ENCODE peak calls at places on chromosomes 1 and 21, in five cellular contexts. Z, U, S, I and Q are unnamed samples.

GRCh38 chr21:45988366-45989347 is 7.1 kb downstream of the COL6A1 start:
- DNase-seq in Z (peak), U (no peak), S (peak), I (peak), Q (peak)

GRCh38 chr1:221161571-221162041 is 282.4 kb downstream of the HLX start:
- DNase-seq in Z (no peak), U (no peak), S (no peak), I (no peak), Q (peak)

GRCh38 chr1:157775101-157775870 is 1.6 kb downstream of the FCRL2 start:
- DNase-seq in Z (no peak), U (no peak), S (no peak), I (no peak), Q (no peak)

GRCh38 chr1:101280942-101281654 is 44.3 kb downstream of the S1PR1 start:
- DNase-seq in Z (no peak), U (no peak), S (no peak), I (no peak), Q (no peak)

GRCh38 chr1:147598631-147599361 is 57.5 kb downstream of the BCL9 start:
- DNase-seq in Z (peak), U (no peak), S (no peak), I (peak), Q (peak)

GRCh38 chr1:100034465-100034864 is 64.7 kb downstream of the SLC35A3 start:
- DNase-seq in Z (no peak), U (peak), S (no peak), I (no peak), Q (no peak)

GRCh38 chr21:46202592-46203202 is 18.4 kb upstream of the SPATC1L start:
- DNase-seq in Z (no peak), U (no peak), S (no peak), I (peak), Q (no peak)

GRCh38 chr1:113872219-113872934 is 865 bp upstream of the PTPN22 start:
- DNase-seq in Z (no peak), U (no peak), S (no peak), I (no peak), Q (no peak)

GRCh38 chr21:14879458-14879857 is 185.3 kb downstream of the NRIP1 start:
- DNase-seq in Z (no peak), U (no peak), S (no peak), I (no peak), Q (no peak)

GRCh38 chr1:77202746-77203145 is 16.5 kb downstream of the PIGK start:
- DNase-seq in Z (no peak), U (no peak), S (no peak), I (no peak), Q (no peak)

GRCh38 chr1:54047384-54048315 is 5.4 kb downstream of the TMEM59 start:
- DNase-seq in Z (no peak), U (no peak), S (no peak), I (no peak), Q (no peak)

GRCh38 chr1:172948457-172948856 is 102.3 kb downstream of the TNFSF18 start:
- DNase-seq in Z (no peak), U (no peak), S (no peak), I (no peak), Q (no peak)

GRCh38 chr1:886311-886710 is 37.4 kb upstream of the SAMD11 start:
- DNase-seq in Z (no peak), U (no peak), S (no peak), I (no peak), Q (no peak)

GRCh38 chr1:1170215-1170890 is 3.3 kb upstream of the TTLL10 start:
- DNase-seq in Z (no peak), U (no peak), S (no peak), I (no peak), Q (no peak)

GRCh38 chr1:207698822-207699483 is 52.9 kb upstream of the CD46 start:
- DNase-seq in Z (peak), U (peak), S (peak), I (no peak), Q (peak)

GRCh38 chr1:10539411-10540043 is 64.8 kb downstream of the PEX14 start:
- DNase-seq in Z (no peak), U (no peak), S (no peak), I (no peak), Q (no peak)

GRCh38 chr1:99820546-99820945 is 29.6 kb upstream of the AGL start:
- DNase-seq in Z (no peak), U (no peak), S (no peak), I (no peak), Q (no peak)

GRCh38 chr1:174785506-174785905 is 214.2 kb upstream of the CACYBP start:
- DNase-seq in Z (no peak), U (no peak), S (no peak), I (no peak), Q (no peak)

GRCh38 chr1:202812176-202813026 is 1.6 kb downstream of the PCAT6 start:
- DNase-seq in Z (peak), U (no peak), S (peak), I (no peak), Q (no peak)

GRCh38 chr1:148388260-148389026 is 94.7 kb downstream of the PPIAL4G start:
- DNase-seq in Z (peak), U (peak), S (peak), I (peak), Q (peak)

GRCh38 chr1:78830321-78830720 is 176.2 kb downstream of the ADGRL4 start:
- DNase-seq in Z (no peak), U (no peak), S (no peak), I (no peak), Q (no peak)

GRCh38 chr1:52920791-52921291 is 699 bp downstream of the ECHDC2 start:
- DNase-seq in Z (peak), U (no peak), S (no peak), I (no peak), Q (peak)

GRCh38 chr1:218983848-218984247 is 189.8 kb upstream of the LYPLAL1 start:
- DNase-seq in Z (no peak), U (no peak), S (no peak), I (no peak), Q (no peak)

GRCh38 chr1:86705633-86705985 is 1.2 kb downstream of the SH3GLB1 start:
- DNase-seq in Z (no peak), U (no peak), S (no peak), I (no peak), Q (no peak)

GRCh38 chr1:232636799-232637198 is 6.9 kb upstream of the SIPA1L2 start:
- DNase-seq in Z (no peak), U (no peak), S (no peak), I (no peak), Q (no peak)

GRCh38 chr1:90133133-90133532 is 138.2 kb downstream of the ZNF326 start:
- DNase-seq in Z (peak), U (no peak), S (no peak), I (no peak), Q (peak)

GRCh38 chr21:46063734-46064680 is 33.9 kb upstream of the COL6A2 start:
- DNase-seq in Z (no peak), U (no peak), S (no peak), I (no peak), Q (no peak)

GRCh38 chr1:23517581-23517980 is 13.5 kb downstream of the E2F2 start:
- DNase-seq in Z (no peak), U (no peak), S (no peak), I (no peak), Q (no peak)

GRCh38 chr1:21626921-21627339 is 42.2 kb downstream of the RAP1GAP start:
- DNase-seq in Z (no peak), U (no peak), S (no peak), I (no peak), Q (no peak)

GRCh38 chr21:35324372-35325220 is 275.5 kb upstream of the RUNX1 start:
- DNase-seq in Z (no peak), U (no peak), S (no peak), I (no peak), Q (peak)

GRCh38 chr1:10635385-10635896 is 160.7 kb downstream of the PEX14 start:
- DNase-seq in Z (no peak), U (no peak), S (no peak), I (no peak), Q (no peak)

GRCh38 chr1:24551910-24552571 is 3.8 kb upstream of the NCMAP start:
- DNase-seq in Z (no peak), U (peak), S (no peak), I (peak), Q (no peak)
- TF ChIP-seq CTCF in Z (no peak), U (no peak), S (no peak), I (no peak), Q (no peak)

GRCh38 chr1:183206538-183207117 is 20.6 kb downstream of the LAMC2 start:
- DNase-seq in Z (no peak), U (no peak), S (no peak), I (no peak), Q (no peak)
- H3K27ac ChIP-seq in Z (no peak), U (no peak), S (no peak), I (no peak), Q (no peak)

DNA sequence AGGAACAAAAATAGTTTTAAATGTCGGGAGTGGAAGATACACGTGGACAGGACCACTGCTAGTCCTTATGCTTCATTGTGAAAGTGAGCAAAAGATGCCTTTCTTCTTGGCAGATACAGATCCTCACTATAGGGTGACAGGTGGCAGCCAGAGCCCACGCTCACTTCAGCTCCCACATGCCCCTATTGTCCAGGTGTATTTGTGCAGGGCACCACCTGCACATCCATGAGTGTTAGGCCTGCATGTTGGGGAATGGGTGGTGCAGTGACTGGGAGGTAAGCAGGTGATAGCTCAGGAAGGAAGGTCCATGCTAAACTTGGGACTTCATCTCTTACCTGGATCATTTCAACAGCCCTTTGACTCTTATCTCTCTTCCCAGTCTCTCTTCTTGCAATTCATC is 27.4 kb downstream of the SLC5A9 start:
- DNase-seq in Z (no peak), U (no peak), S (no peak), I (no peak), Q (no peak)
- TF ChIP-seq CTCF in Z (no peak), U (no peak), S (no peak), I (no peak), Q (no peak)

GRCh38 chr1:37629008-37629407 is 5.7 kb downstream of the RSPO1 start:
- DNase-seq in Z (no peak), U (no peak), S (no peak), I (no peak), Q (no peak)

GRCh38 chr1:37629726-37630425 is 4.8 kb downstream of the RSPO1 start:
- DNase-seq in Z (no peak), U (no peak), S (no peak), I (no peak), Q (no peak)

GRCh38 chr1:37631039-37631428 is 3.7 kb downstream of the RSPO1 start:
- DNase-seq in Z (no peak), U (no peak), S (no peak), I (no peak), Q (no peak)

GRCh38 chr1:37630426-37631038 is 4.2 kb downstream of the RSPO1 start:
- DNase-seq in Z (no peak), U (no peak), S (no peak), I (no peak), Q (peak)

GRCh38 chr1:37628026-37628556 is 6.6 kb downstream of the RSPO1 start:
- DNase-seq in Z (no peak), U (no peak), S (no peak), I (no peak), Q (no peak)
- H3K27ac ChIP-seq in Z (no peak), U (no peak), S (no peak), I (no peak), Q (no peak)

GRCh38 chr1:19877351-19877750 is 4.8 kb upstream of the OTUD3 start:
- DNase-seq in Z (no peak), U (no peak), S (no peak), I (no peak), Q (no peak)

GRCh38 chr1:19877821-19878636 is 4.2 kb upstream of the OTUD3 start:
- DNase-seq in Z (no peak), U (no peak), S (no peak), I (no peak), Q (peak)

GRCh38 chr1:19882111-19883071 is at the start of gene OTUD3:
- DNase-seq in Z (peak), U (peak), S (peak), I (peak), Q (peak)

GRCh38 chr1:19879227-19879626 is 3.0 kb upstream of the OTUD3 start:
- DNase-seq in Z (no peak), U (no peak), S (no peak), I (no peak), Q (no peak)

DNA sequence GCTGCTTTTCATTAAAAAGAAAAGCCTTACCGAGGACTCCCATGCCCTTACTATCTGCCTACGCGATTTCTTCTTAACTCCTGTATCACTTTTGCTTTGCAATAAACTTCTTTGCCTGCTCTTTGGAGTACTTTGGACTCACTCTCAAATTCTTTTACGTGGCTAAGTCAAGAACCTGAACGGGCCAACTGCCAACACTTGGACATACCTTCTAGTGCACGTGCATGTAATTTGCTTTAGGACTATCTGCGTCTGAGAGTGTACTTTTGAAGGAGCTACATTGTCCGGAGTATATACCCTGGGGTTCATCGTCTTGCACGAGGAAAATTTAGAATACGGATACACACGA is 3.6 kb upstream of the OTUD3 start:
- DNase-seq in Z (peak), U (no peak), S (no peak), I (no peak), Q (no peak)
- TF ChIP-seq CTCF in Z (no peak), U (no peak), S (no peak), I (no peak), Q (no peak)

GRCh38 chr1:30789388-30790255 is 32.0 kb upstream of the LAPTM5 start:
- DNase-seq in Z (no peak), U (no peak), S (no peak), I (peak), Q (no peak)
- H3K27ac ChIP-seq in Z (no peak), U (no peak), S (no peak), I (no peak), Q (no peak)

GRCh38 chr1:64127297-64127696 is 76.1 kb upstream of the UBE2U start:
- DNase-seq in Z (no peak), U (no peak), S (no peak), I (no peak), Q (no peak)

GRCh38 chr1:64124751-64125445 is 78.5 kb upstream of the UBE2U start:
- DNase-seq in Z (no peak), U (no peak), S (no peak), I (no peak), Q (no peak)

GRCh38 chr1:64121766-64122385 is 81.5 kb upstream of the UBE2U start:
- DNase-seq in Z (no peak), U (no peak), S (no peak), I (no peak), Q (no peak)

GRCh38 chr1:64126581-64126980 is 76.8 kb upstream of the UBE2U start:
- DNase-seq in Z (no peak), U (no peak), S (no peak), I (no peak), Q (no peak)

GRCh38 chr1:64122588-64122987 is 80.8 kb upstream of the UBE2U start:
- DNase-seq in Z (no peak), U (no peak), S (no peak), I (no peak), Q (no peak)
- TF ChIP-seq CTCF in Z (no peak), U (no peak), S (no peak), I (no peak), Q (no peak)